ENCODE peak calls at places on chromosomes 7 and 10, in eight cellular contexts. W, V, K, I, L, Y, S and G are unnamed samples. For H3K4me1, the result is how much of the 10 kb centered on the place peaks cover.

GRCh38 chr7:54663186-54663585 is 95.8 kb downstream of the SEC61G start:
- DNase-seq in S (no peak), V (no peak), L (no peak), Y (no peak), K (no peak), W (no peak), I (no peak), G (no peak)

GRCh38 chr10:35336921-35337741 is 822 bp downstream of the CCNY start:
- DNase-seq in K (peak), L (peak), I (peak), S (no peak), Y (peak), W (peak), V (peak), G (peak)

GRCh38 chr10:99433378-99434020 is 3.1 kb upstream of the GOT1 start:
- DNase-seq in S (no peak), I (no peak), Y (no peak), W (no peak), V (peak), L (no peak), K (no peak), G (no peak)

GRCh38 chr10:119928411-119928810 is 35.9 kb downstream of the SEC23IP start:
- DNase-seq in L (no peak), W (no peak), V (no peak), K (no peak), S (no peak), Y (no peak), I (no peak), G (no peak)

GRCh38 chr10:22992075-22992474 is 64.2 kb downstream of the ARMC3 start:
- DNase-seq in Y (no peak), I (no peak), W (no peak), L (no peak), V (no peak), S (no peak), K (no peak), G (no peak)

GRCh38 chr7:100066953-100067352 is 14.6 kb downstream of the ZNF3 start:
- DNase-seq in W (no peak), L (no peak), I (no peak), K (no peak), S (no peak), V (no peak), Y (no peak), G (no peak)

GRCh38 chr7:44327981-44328380 is 2.6 kb upstream of the CAMK2B start:
- DNase-seq in V (no peak), W (no peak), L (no peak), K (no peak), S (no peak), I (no peak), Y (no peak), G (no peak)

GRCh38 chr10:84755311-84755710 is 426.9 kb downstream of the CCSER2 start:
- DNase-seq in V (no peak), L (no peak), I (no peak), Y (no peak), S (no peak), K (peak), W (no peak), G (no peak)

GRCh38 chr7:155884225-155885161 is 72.2 kb upstream of the SHH start:
- DNase-seq in S (no peak), K (no peak), V (no peak), Y (no peak), L (no peak), I (no peak), W (peak), G (no peak)

GRCh38 chr10:44339218-44339617 is 45.7 kb downstream of the CXCL12 start:
- DNase-seq in K (no peak), L (no peak), Y (no peak), V (no peak), W (no peak), I (no peak), S (peak), G (no peak)

GRCh38 chr7:114929570-114929969 is 7.7 kb downstream of the MDFIC start:
- DNase-seq in Y (no peak), I (no peak), K (peak), S (no peak), L (no peak), V (peak), W (no peak), G (no peak)

GRCh38 chr10:51371725-51372124 is 297.4 kb downstream of the PRKG1 start:
- DNase-seq in Y (no peak), V (no peak), W (no peak), K (no peak), L (no peak), S (no peak), I (no peak), G (no peak)

GRCh38 chr7:116528008-116528789 is 3.4 kb downstream of the CAV1 start:
- DNase-seq in W (no peak), S (peak), I (peak), L (no peak), V (peak), Y (no peak), K (no peak), G (peak)

GRCh38 chr10:65570143-65571010 is 1355.5 kb upstream of the LRRTM3 start:
- DNase-seq in L (no peak), K (peak), Y (no peak), I (peak), S (no peak), V (peak), W (peak), G (peak)

GRCh38 chr10:75288140-75288711 is 52.5 kb upstream of the COMTD1 start:
- DNase-seq in L (no peak), K (no peak), V (no peak), Y (no peak), I (no peak), W (no peak), S (no peak), G (no peak)

GRCh38 chr7:92835851-92836488 is 403 bp downstream of the CDK6 start:
- DNase-seq in V (peak), W (peak), Y (peak), S (no peak), K (no peak), L (peak), I (no peak), G (peak)

GRCh38 chr7:3151784-3152183 is 108.1 kb upstream of the CARD11 start:
- DNase-seq in I (no peak), Y (no peak), L (no peak), V (no peak), K (no peak), W (no peak), S (no peak), G (no peak)

GRCh38 chr10:119608316-119609155 is 11.8 kb upstream of the TIAL1 start:
- DNase-seq in S (peak), V (peak), Y (no peak), I (peak), W (peak), L (no peak), K (peak), G (peak)

GRCh38 chr10:131574707-131575430 is 263.3 kb upstream of the TCERG1L start:
- DNase-seq in V (no peak), S (no peak), L (no peak), I (no peak), K (no peak), Y (no peak), W (no peak), G (no peak)

GRCh38 chr10:118045842-118046490 is 775 bp downstream of the RAB11FIP2 start:
- DNase-seq in W (no peak), Y (peak), S (peak), L (peak), V (peak), I (no peak), K (no peak), G (no peak)

GRCh38 chr10:3129581-3130340 is 42.8 kb downstream of the PITRM1 start:
- DNase-seq in Y (no peak), L (no peak), W (no peak), S (no peak), I (no peak), V (no peak), K (no peak), G (no peak)

GRCh38 chr10:114022751-114023150 is 20.9 kb upstream of the ADRB1 start:
- DNase-seq in V (no peak), K (no peak), W (no peak), I (no peak), Y (no peak), L (no peak), S (no peak), G (no peak)

GRCh38 chr10:18689498-18689897 is 30.3 kb downstream of the ARL5B start:
- DNase-seq in I (no peak), S (no peak), W (no peak), L (no peak), Y (no peak), K (peak), V (peak), G (no peak)

GRCh38 chr7:22697897-22698645 is 28.9 kb upstream of the IL6 start:
- DNase-seq in V (no peak), W (no peak), Y (no peak), S (no peak), K (no peak), L (no peak), I (no peak), G (no peak)

GRCh38 chr10:81179805-81180452 is 642.2 kb downstream of the SH2D4B start:
- DNase-seq in W (no peak), V (peak), S (no peak), I (no peak), L (no peak), K (peak), Y (no peak), G (no peak)

GRCh38 chr7:34066968-34067367 is 161.6 kb downstream of the BMPER start:
- DNase-seq in S (no peak), L (no peak), Y (no peak), I (no peak), K (no peak), V (no peak), W (no peak), G (no peak)

GRCh38 chr10:129035052-129035805 is 431.8 kb upstream of the MGMT start:
- DNase-seq in L (peak), S (no peak), W (no peak), Y (no peak), V (no peak), K (no peak), I (no peak), G (no peak)

GRCh38 chr10:88386204-88386877 is 196.8 kb downstream of the RNLS start:
- DNase-seq in W (no peak), L (peak), Y (no peak), V (peak), K (no peak), I (no peak), S (no peak), G (no peak)

GRCh38 chr7:18740579-18740988 is 245.0 kb downstream of the HDAC9 start:
- DNase-seq in S (no peak), W (no peak), V (no peak), L (no peak), K (no peak), I (no peak), Y (no peak), G (no peak)

GRCh38 chr7:77239471-77239870 is 39.9 kb upstream of the FGL2 start:
- DNase-seq in V (no peak), K (no peak), W (no peak), Y (no peak), I (no peak), S (no peak), L (peak), G (no peak)
- H3K4me3 ChIP-seq in V (no peak), K (no peak), W (no peak), Y (no peak), I (no peak), S (no peak), L (no peak), G (no peak)

DNA sequence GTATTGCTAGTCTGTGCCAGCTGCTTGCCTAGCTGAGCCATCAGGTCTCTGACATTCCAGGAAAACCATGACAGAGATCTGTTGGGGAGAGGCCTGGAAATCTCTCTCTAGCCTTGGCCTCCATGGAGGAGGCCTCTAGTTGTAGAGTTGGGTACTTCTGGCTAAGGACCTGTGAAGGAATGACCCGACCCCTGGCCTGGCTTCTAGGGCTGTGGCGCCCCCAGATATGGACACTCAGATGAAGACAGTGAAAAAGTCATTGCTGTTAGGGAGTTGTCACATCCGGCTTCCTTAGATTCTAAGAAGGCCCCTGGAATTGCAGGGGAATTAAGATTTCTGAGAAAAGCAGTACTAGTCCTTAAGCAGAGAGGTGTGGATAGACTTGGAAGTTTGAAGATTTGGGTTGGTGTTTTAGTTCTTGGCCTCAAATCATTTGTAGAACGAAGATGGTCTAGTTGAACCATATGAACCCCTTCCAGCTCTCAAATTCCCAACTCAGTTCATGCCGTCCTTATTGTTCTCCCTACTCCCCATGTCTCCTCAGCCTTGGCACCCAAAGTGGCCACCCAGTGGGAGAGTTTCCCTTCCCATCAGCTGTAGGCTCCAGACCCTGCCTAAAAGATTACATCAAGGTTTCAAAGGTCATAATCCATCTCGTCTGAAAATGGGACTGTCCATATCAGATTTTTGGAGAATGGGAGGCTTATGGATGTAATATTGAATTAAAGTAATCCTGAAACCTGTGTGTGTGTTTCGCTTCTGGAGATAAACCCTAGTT is 7.0 kb downstream of the HHEX start:
- DNase-seq in S (no peak), K (peak), V (peak), Y (no peak), W (no peak), L (no peak), I (no peak), G (no peak)
- H3K4me1 ChIP-seq in S (under half), K (under half), V (half or more), Y (under half), W (under half), L (under half), I (under half), G (under half)

GRCh38 chr7:148700693-148701092 is 2.0 kb downstream of the CUL1 start:
- DNase-seq in K (peak), I (no peak), L (peak), Y (peak), V (peak), W (no peak), S (no peak), G (no peak)

GRCh38 chr7:148699772-148700629 is 1.3 kb downstream of the CUL1 start:
- DNase-seq in Y (no peak), L (no peak), W (no peak), K (no peak), I (no peak), V (peak), S (no peak), G (no peak)

GRCh38 chr7:148699024-148699771 is 495 bp downstream of the CUL1 start:
- DNase-seq in S (peak), K (peak), W (peak), Y (peak), I (peak), V (peak), L (peak), G (peak)

GRCh38 chr7:148702876-148703670 is 4.4 kb downstream of the CUL1 start:
- DNase-seq in V (no peak), Y (no peak), S (no peak), I (no peak), K (no peak), L (no peak), W (no peak), G (no peak)

DNA sequence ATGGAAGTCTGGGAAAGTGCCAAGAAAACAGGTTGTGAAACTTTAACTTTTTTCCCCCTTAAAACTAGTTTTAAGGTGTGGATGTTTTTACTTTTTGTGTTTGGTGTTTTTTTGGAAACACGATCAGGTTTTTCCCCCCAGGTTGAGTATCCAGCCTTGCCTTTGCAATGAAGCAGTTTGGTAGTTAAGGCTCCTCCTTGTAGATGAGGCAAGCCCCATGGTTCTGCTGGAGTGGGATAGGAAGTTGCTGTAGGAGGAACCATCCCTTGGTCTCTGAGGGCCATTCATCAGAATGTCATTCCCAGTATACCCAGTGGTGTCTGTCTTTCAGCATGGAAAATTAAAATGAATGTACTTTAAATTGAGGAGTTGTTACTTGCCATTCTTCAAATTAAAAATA is 2.7 kb downstream of the CUL1 start:
- DNase-seq in W (no peak), K (no peak), L (no peak), V (peak), Y (no peak), I (no peak), S (no peak), G (no peak)
- H3K4me3 ChIP-seq in W (peak), K (peak), L (no peak), V (no peak), Y (peak), I (no peak), S (no peak), G (peak)

DNA sequence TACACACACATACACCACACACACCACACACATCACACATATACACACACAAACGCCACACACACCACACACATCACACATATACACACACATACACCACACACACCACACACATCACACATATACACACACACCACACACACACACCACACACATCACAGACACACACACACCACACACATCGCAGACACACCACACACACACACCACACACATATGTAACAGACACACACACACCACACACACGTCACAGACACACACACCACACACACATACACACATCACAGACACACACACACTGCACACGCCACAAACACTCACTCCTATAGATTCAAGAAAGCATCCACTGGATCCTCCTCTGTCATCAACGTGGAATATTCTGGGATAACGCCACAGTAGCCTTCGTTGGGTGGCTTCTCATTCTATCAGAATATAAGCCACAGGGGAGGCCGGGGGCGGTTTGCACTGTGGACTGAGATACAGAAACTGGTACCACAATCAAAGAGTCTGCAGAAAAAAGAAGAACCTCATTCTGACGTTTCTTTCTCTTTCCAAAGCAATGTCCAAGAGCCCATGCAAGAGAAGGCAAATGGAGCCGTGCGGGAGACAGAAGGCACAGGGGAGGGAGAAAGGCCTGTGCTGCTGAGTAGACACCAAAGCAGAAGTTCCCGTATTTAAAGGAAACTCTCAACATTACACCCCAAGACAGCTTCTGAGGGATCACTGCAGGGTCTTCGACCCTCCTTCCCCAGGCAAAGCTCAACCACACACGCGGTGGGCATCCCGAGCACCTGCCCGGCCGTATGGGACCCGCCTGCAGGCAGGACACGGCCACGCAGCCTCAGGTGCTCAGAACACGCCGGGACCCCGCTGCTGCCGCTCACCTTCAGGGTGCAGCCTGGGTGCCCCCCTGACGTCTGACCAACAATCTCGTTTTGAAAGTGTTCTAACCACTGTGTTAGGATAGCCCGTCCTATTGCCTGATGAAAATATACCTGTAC is 321.2 kb downstream of the DNAJB6 start:
- DNase-seq in Y (no peak), K (no peak), W (peak), I (no peak), L (no peak), S (no peak), V (no peak), G (no peak)
- H3K4me1 ChIP-seq in Y (under half), K (under half), W (under half), I (under half), L (under half), S (under half), V (under half), G (under half)

GRCh38 chr7:12716134-12716667 is 28.8 kb downstream of the ARL4A start:
- DNase-seq in L (no peak), K (peak), I (no peak), Y (no peak), S (no peak), V (peak), W (no peak), G (no peak)

GRCh38 chr7:12716722-12717121 is 29.3 kb downstream of the ARL4A start:
- DNase-seq in K (peak), V (no peak), S (no peak), Y (no peak), W (no peak), L (no peak), I (no peak), G (no peak)

GRCh38 chr7:12714436-12714737 is 27.0 kb downstream of the ARL4A start:
- DNase-seq in V (no peak), I (no peak), S (no peak), Y (no peak), L (no peak), W (no peak), K (no peak), G (no peak)

GRCh38 chr7:12713625-12714435 is 26.4 kb downstream of the ARL4A start:
- DNase-seq in I (no peak), L (no peak), W (no peak), S (no peak), K (no peak), V (peak), Y (no peak), G (no peak)

GRCh38 chr7:12715372-12716133 is 28.1 kb downstream of the ARL4A start:
- DNase-seq in K (peak), S (peak), I (peak), L (peak), V (peak), W (peak), Y (no peak), G (peak)
- H3K4me3 ChIP-seq in K (peak), S (peak), I (peak), L (no peak), V (peak), W (peak), Y (no peak), G (peak)

GRCh38 chr7:101121996-101122932 is 4.6 kb upstream of the SERPINE1 start:
- DNase-seq in V (peak), L (no peak), S (peak), I (peak), W (peak), K (peak), Y (no peak), G (peak)

GRCh38 chr7:101124376-101125056 is 2.4 kb upstream of the SERPINE1 start:
- DNase-seq in V (peak), L (peak), W (no peak), I (no peak), Y (no peak), S (no peak), K (no peak), G (no peak)

GRCh38 chr7:101122933-101123702 is 3.8 kb upstream of the SERPINE1 start:
- DNase-seq in K (no peak), W (no peak), I (no peak), Y (no peak), S (no peak), L (no peak), V (no peak), G (no peak)

GRCh38 chr7:101125989-101126650 is 784 bp upstream of the SERPINE1 start:
- DNase-seq in V (peak), Y (no peak), K (no peak), I (peak), S (peak), L (no peak), W (peak), G (peak)

GRCh38 chr7:101123703-101124068 is 3.2 kb upstream of the SERPINE1 start:
- DNase-seq in S (no peak), Y (no peak), L (no peak), V (no peak), W (no peak), I (no peak), K (no peak), G (no peak)
- H3K4me1 ChIP-seq in S (under half), Y (under half), L (under half), V (half or more), W (half or more), I (half or more), K (under half), G (half or more)